ENCODE peak calls at places on chromosomes 16 and 17, in four cellular contexts. O, Y, W and F are unnamed samples. For H3K79me2 and H3K36me3, the result is how much of the 10 kb centered on the place peaks cover.

GRCh38 chr17:44354582-44355309 is 8.9 kb downstream of the FAM171A2 start:
- DNase-seq in Y (peak), W (no peak), O (no peak), F (peak)

GRCh38 chr16:69166946-69167930 is 19.7 kb upstream of the SNTB2 start:
- DNase-seq in Y (peak), O (no peak), W (no peak), F (no peak)

GRCh38 chr17:9217151-9218067 is 196.1 kb downstream of the NTN1 start:
- DNase-seq in O (no peak), Y (peak), W (no peak), F (peak)

GRCh38 chr17:73402466-73402865 is 90.7 kb upstream of the CDC42EP4 start:
- DNase-seq in Y (no peak), W (no peak), O (no peak), F (no peak)

GRCh38 chr17:62676231-62676943 is 48.9 kb downstream of the MRC2 start:
- DNase-seq in Y (no peak), W (no peak), O (no peak), F (no peak)

GRCh38 chr16:86952769-86953168 is 364.4 kb downstream of the C16orf95 start:
- DNase-seq in Y (peak), O (no peak), W (no peak), F (no peak)

GRCh38 chr17:33169580-33170285 is 123.4 kb downstream of the ASIC2 start:
- DNase-seq in Y (peak), O (no peak), W (no peak), F (no peak)

GRCh38 chr16:83928341-83929055 is 24.5 kb upstream of the OSGIN1 start:
- DNase-seq in Y (peak), W (no peak), O (no peak), F (peak)

GRCh38 chr16:70789231-70789926 is 11.6 kb downstream of the VAC14 start:
- DNase-seq in Y (peak), W (no peak), O (no peak), F (peak)

GRCh38 chr17:47895856-47896671 is at the start of gene SP2:
- DNase-seq in W (peak), O (peak), Y (peak), F (peak)

DNA sequence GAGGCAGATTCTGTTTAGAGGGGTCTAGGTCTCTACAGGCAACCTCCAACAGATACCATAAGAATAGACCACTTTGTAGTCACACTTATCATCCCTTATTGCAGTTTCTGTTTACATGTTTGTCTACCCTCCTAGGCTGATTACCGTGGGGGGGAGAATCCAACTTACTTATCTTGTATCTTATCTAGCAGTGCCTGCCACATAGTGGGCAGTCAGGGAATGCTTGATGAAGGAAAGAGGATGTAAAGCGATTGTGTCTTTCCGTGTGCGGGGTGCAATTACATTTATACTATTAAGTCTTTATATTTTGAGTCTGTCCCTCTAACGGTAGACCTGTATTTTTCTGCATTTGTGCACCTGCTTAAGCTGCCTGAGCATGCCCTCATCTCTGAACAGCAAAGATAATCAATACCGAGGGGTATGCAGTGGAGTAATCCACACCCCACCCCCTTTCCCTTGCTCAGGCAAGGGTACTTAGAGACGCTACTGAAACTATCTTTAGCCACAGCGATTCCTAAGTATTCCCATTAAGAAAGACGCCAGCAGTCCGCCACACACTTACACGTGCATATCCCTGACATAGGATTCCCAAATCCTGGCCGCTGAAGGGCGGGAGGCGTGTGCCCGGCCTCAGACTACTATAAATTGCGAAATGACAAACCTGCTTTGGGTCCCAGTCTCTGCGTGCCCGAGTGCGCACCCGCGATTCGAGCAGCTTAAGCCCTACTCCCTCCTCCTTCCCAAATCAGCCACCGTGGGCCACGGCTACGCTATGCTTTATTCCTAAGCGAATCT is 635 bp upstream of the AATF start:
- DNase-seq in O (no peak), W (no peak), Y (no peak), F (no peak)
- TF ChIP-seq EZH2 in O (no peak), W (no peak), Y (no peak), F (no peak)

GRCh38 chr16:66322174-66322573 is 44.3 kb upstream of the CDH5 start:
- DNase-seq in W (no peak), O (no peak), Y (no peak), F (no peak)
- H3K79me2 ChIP-seq in W (under half), O (under half), Y (under half), F (under half)

DNA sequence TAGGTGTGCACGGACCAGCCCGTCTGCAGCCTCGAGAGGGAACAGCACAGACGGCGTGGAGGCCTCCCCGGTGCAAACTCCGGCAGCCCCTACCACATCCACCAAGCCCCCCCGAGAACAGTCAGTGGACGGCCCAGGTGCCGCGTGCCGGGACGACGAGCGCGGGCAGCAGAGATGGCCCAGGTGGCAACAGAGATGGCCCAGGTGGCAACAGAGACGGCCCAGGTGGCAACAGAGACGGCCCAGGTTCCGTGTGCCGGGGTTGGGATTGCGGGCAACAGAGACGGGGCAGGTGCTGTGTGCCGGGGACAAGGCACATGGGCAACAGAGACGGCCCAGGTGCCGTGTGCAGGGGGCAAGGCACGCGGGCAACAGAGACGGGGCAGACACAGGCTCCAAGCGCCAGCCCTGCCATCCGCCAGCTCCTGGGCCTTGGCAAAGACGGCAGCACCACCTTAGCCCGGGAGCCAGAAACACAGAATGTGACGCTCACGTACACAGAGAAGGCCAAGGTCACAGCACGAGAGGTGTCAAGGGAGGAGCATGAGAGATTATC is 31.1 kb downstream of the RPH3AL start:
- DNase-seq in W (no peak), O (no peak), Y (no peak), F (no peak)
- H3K36me3 ChIP-seq in W (under half), O (under half), Y (under half), F (under half)

GRCh38 chr17:20941872-20942271 is 100.9 kb downstream of the USP22 start:
- DNase-seq in Y (no peak), O (no peak), W (no peak), F (no peak)
- TF ChIP-seq EZH2 in Y (no peak), O (no peak), W (no peak), F (no peak)

GRCh38 chr16:81797443-81797842 is 18.4 kb downstream of the PLCG2 start:
- DNase-seq in O (no peak), Y (no peak), W (peak), F (no peak)
- H3K79me2 ChIP-seq in O (under half), Y (under half), W (half or more), F (under half)

GRCh38 chr16:1786242-1787055 is 3.7 kb downstream of the NUBP2 start:
- DNase-seq in O (no peak), Y (no peak), W (no peak), F (peak)
- H3K36me3 ChIP-seq in O (half or more), Y (under half), W (under half), F (under half)